ENCODE peak calls at places on chromosomes 3 and 15, in five cellular contexts. One of them, this sample, is unnamed.

GRCh38 chr3:101009386-101009785 is 16.2 kb upstream of the ABI3BP start:
- DNase-seq in mesenchymal stem cell: no peak
- DNase-seq in H1: no peak
- DNase-seq in trophoblast cell: no peak
- DNase-seq in neuronal stem cell: no peak
- DNase-seq in this sample: no peak

GRCh38 chr3:110804856-110805255 is 266.8 kb upstream of the NECTIN3 start:
- DNase-seq in mesenchymal stem cell: no peak
- DNase-seq in neuronal stem cell: no peak
- DNase-seq in H1: no peak
- DNase-seq in trophoblast cell: no peak
- DNase-seq in this sample: no peak

GRCh38 chr15:63818191-63818590 is 15.6 kb downstream of the HERC1 start:
- DNase-seq in neuronal stem cell: no peak
- DNase-seq in trophoblast cell: peak; percentile 18
- DNase-seq in H1: no peak
- DNase-seq in mesenchymal stem cell: peak; percentile 48
- DNase-seq in this sample: no peak

GRCh38 chr3:60363817-60364216 is 887.4 kb downstream of the FHIT start:
- DNase-seq in neuronal stem cell: no peak
- DNase-seq in H1: no peak
- DNase-seq in mesenchymal stem cell: peak; percentile 21
- DNase-seq in trophoblast cell: no peak
- DNase-seq in this sample: no peak

GRCh38 chr15:69679623-69680228 is 227.1 kb downstream of the RPLP1 start:
- DNase-seq in mesenchymal stem cell: no peak
- DNase-seq in neuronal stem cell: no peak
- DNase-seq in H1: no peak
- DNase-seq in trophoblast cell: no peak
- DNase-seq in this sample: no peak

GRCh38 chr15:87478688-87479072 is 777.9 kb downstream of the NTRK3 start:
- DNase-seq in mesenchymal stem cell: no peak
- DNase-seq in trophoblast cell: no peak
- DNase-seq in H1: no peak
- DNase-seq in neuronal stem cell: no peak
- DNase-seq in this sample: no peak

GRCh38 chr3:43001094-43001553 is 22.0 kb downstream of the GASK1A start:
- DNase-seq in neuronal stem cell: no peak
- DNase-seq in H1: no peak
- DNase-seq in mesenchymal stem cell: peak; percentile 39
- DNase-seq in trophoblast cell: peak; percentile 36
- DNase-seq in this sample: no peak

GRCh38 chr3:140391041-140391440 is 286.8 kb upstream of the TRIM42 start:
- DNase-seq in neuronal stem cell: no peak
- DNase-seq in trophoblast cell: no peak
- DNase-seq in H1: no peak
- DNase-seq in mesenchymal stem cell: no peak
- DNase-seq in this sample: no peak

GRCh38 chr15:68719676-68720075 is 101.0 kb downstream of the ANP32A start:
- DNase-seq in trophoblast cell: no peak
- DNase-seq in mesenchymal stem cell: no peak
- DNase-seq in H1: no peak
- DNase-seq in neuronal stem cell: no peak
- DNase-seq in this sample: no peak

GRCh38 chr3:179716811-179717210 is 64.0 kb downstream of the USP13 start:
- DNase-seq in neuronal stem cell: no peak
- DNase-seq in trophoblast cell: no peak
- DNase-seq in H1: no peak
- DNase-seq in mesenchymal stem cell: peak; percentile 59
- DNase-seq in this sample: no peak

GRCh38 chr3:32045091-32045964 is 61.1 kb upstream of the GPD1L start:
- DNase-seq in neuronal stem cell: no peak
- DNase-seq in mesenchymal stem cell: peak; percentile 70
- DNase-seq in H1: no peak
- DNase-seq in trophoblast cell: no peak
- DNase-seq in this sample: peak; percentile 38

GRCh38 chr3:113111308-113111707 is 100.0 kb upstream of the BOC start:
- DNase-seq in H1: no peak
- DNase-seq in neuronal stem cell: no peak
- DNase-seq in mesenchymal stem cell: peak; percentile 68
- DNase-seq in trophoblast cell: no peak
- DNase-seq in this sample: no peak

GRCh38 chr3:108055931-108056330 is 34.9 kb downstream of the CD47 start:
- DNase-seq in trophoblast cell: no peak
- DNase-seq in mesenchymal stem cell: no peak
- DNase-seq in neuronal stem cell: no peak
- DNase-seq in H1: no peak
- DNase-seq in this sample: no peak

GRCh38 chr3:64031540-64032533 is 8.5 kb upstream of the PSMD6 start:
- DNase-seq in trophoblast cell: no peak
- DNase-seq in H1: no peak
- DNase-seq in mesenchymal stem cell: no peak
- DNase-seq in neuronal stem cell: no peak
- DNase-seq in this sample: no peak

GRCh38 chr3:3200632-3201212 is 21.2 kb upstream of the CRBN start:
- DNase-seq in mesenchymal stem cell: peak; percentile 63
- DNase-seq in neuronal stem cell: peak; percentile 58
- DNase-seq in H1: no peak
- DNase-seq in trophoblast cell: peak; percentile 90
- DNase-seq in this sample: peak; percentile 50

GRCh38 chr15:63501256-63502089 is 2.9 kb upstream of the USP3 start:
- DNase-seq in trophoblast cell: peak; percentile 96
- DNase-seq in mesenchymal stem cell: peak; percentile 94
- DNase-seq in H1: no peak
- DNase-seq in neuronal stem cell: no peak
- DNase-seq in this sample: peak; percentile 53

GRCh38 chr3:98962189-98962930 is 60.9 kb upstream of the DCBLD2 start:
- DNase-seq in neuronal stem cell: no peak
- DNase-seq in trophoblast cell: no peak
- DNase-seq in mesenchymal stem cell: peak; percentile 84
- DNase-seq in H1: no peak
- DNase-seq in this sample: no peak

GRCh38 chr15:31400222-31400927 is 73.7 kb downstream of the KLF13 start:
- DNase-seq in trophoblast cell: no peak
- DNase-seq in neuronal stem cell: no peak
- DNase-seq in H1: no peak
- DNase-seq in mesenchymal stem cell: no peak
- DNase-seq in this sample: no peak

GRCh38 chr15:29122506-29122905 is 147.1 kb downstream of the NSMCE3 start:
- DNase-seq in trophoblast cell: no peak
- DNase-seq in H1: no peak
- DNase-seq in neuronal stem cell: no peak
- DNase-seq in mesenchymal stem cell: no peak
- DNase-seq in this sample: no peak

GRCh38 chr15:70480196-70480856 is 283.0 kb downstream of the UACA start:
- DNase-seq in neuronal stem cell: no peak
- DNase-seq in trophoblast cell: no peak
- DNase-seq in H1: no peak
- DNase-seq in mesenchymal stem cell: no peak
- DNase-seq in this sample: no peak

GRCh38 chr3:189914799-189915198 is 205.9 kb downstream of the P3H2 start:
- DNase-seq in mesenchymal stem cell: peak; percentile 87
- DNase-seq in H1: no peak
- DNase-seq in neuronal stem cell: no peak
- DNase-seq in trophoblast cell: peak; percentile 78
- DNase-seq in this sample: no peak

GRCh38 chr3:170330366-170330765 is 27.1 kb upstream of the SKIL start:
- DNase-seq in H1: peak; percentile 23
- DNase-seq in trophoblast cell: peak; percentile 73
- DNase-seq in mesenchymal stem cell: no peak
- DNase-seq in neuronal stem cell: no peak
- DNase-seq in this sample: peak; percentile 31

GRCh38 chr15:28043625-28044520 is 55.2 kb downstream of the OCA2 start:
- DNase-seq in neuronal stem cell: no peak
- DNase-seq in H1: no peak
- DNase-seq in trophoblast cell: no peak
- DNase-seq in mesenchymal stem cell: no peak
- DNase-seq in this sample: no peak

GRCh38 chr3:147333098-147333497 is 73.2 kb downstream of the ZIC4 start:
- DNase-seq in mesenchymal stem cell: no peak
- DNase-seq in H1: no peak
- DNase-seq in neuronal stem cell: no peak
- DNase-seq in trophoblast cell: no peak
- DNase-seq in this sample: no peak

GRCh38 chr3:128380295-128380694 is 86.4 kb downstream of the DNAJB8 start:
- DNase-seq in H1: no peak
- DNase-seq in neuronal stem cell: no peak
- DNase-seq in trophoblast cell: no peak
- DNase-seq in mesenchymal stem cell: no peak
- DNase-seq in this sample: no peak

GRCh38 chr15:31261266-31262142 is 65.1 kb upstream of the KLF13 start:
- DNase-seq in mesenchymal stem cell: no peak
- DNase-seq in H1: no peak
- DNase-seq in neuronal stem cell: no peak
- DNase-seq in trophoblast cell: no peak
- DNase-seq in this sample: peak; percentile 16

GRCh38 chr3:124905093-124905492 is 17.9 kb upstream of the ITGB5 start:
- DNase-seq in H1: no peak
- DNase-seq in mesenchymal stem cell: no peak
- DNase-seq in neuronal stem cell: no peak
- DNase-seq in trophoblast cell: no peak
- DNase-seq in this sample: no peak
- H2BK12ac ChIP-seq in H1: no peak overlapping the region
- H2BK12ac ChIP-seq in mesenchymal stem cell: no peak overlapping the region
- H2BK12ac ChIP-seq in neuronal stem cell: no peak overlapping the region
- H2BK12ac ChIP-seq in trophoblast cell: no peak overlapping the region
- H2BK12ac ChIP-seq in this sample: no peak overlapping the region

GRCh38 chr15:36415643-36416042 is 163.8 kb upstream of the CDIN1 start:
- DNase-seq in mesenchymal stem cell: peak; percentile 91
- DNase-seq in neuronal stem cell: no peak
- DNase-seq in trophoblast cell: no peak
- DNase-seq in H1: no peak
- DNase-seq in this sample: no peak
- H2BK12ac ChIP-seq in mesenchymal stem cell: no peak overlapping the region
- H2BK12ac ChIP-seq in neuronal stem cell: no peak overlapping the region
- H2BK12ac ChIP-seq in trophoblast cell: no peak overlapping the region
- H2BK12ac ChIP-seq in H1: no peak overlapping the region
- H2BK12ac ChIP-seq in this sample: no peak overlapping the region

GRCh38 chr15:89542369-89542768 is 32.9 kb upstream of the TICRR start:
- DNase-seq in mesenchymal stem cell: no peak
- DNase-seq in trophoblast cell: no peak
- DNase-seq in H1: no peak
- DNase-seq in neuronal stem cell: no peak
- DNase-seq in this sample: no peak
- H2BK12ac ChIP-seq in mesenchymal stem cell: no peak overlapping the region
- H2BK12ac ChIP-seq in trophoblast cell: no peak overlapping the region
- H2BK12ac ChIP-seq in H1: no peak overlapping the region
- H2BK12ac ChIP-seq in neuronal stem cell: no peak overlapping the region
- H2BK12ac ChIP-seq in this sample: no peak overlapping the region

GRCh38 chr15:37098468-37099320 is 1.7 kb downstream of the MEIS2 start:
- DNase-seq in neuronal stem cell: peak; percentile 31
- DNase-seq in H1: no peak
- DNase-seq in trophoblast cell: peak; percentile 67
- DNase-seq in mesenchymal stem cell: peak; percentile 46
- DNase-seq in this sample: peak; percentile 39
- H2BK12ac ChIP-seq in neuronal stem cell: peak overlapping the region; percentile 89
- H2BK12ac ChIP-seq in H1: peak overlapping the region; percentile 96
- H2BK12ac ChIP-seq in trophoblast cell: peak overlapping the region; percentile 93
- H2BK12ac ChIP-seq in mesenchymal stem cell: peak overlapping the region; percentile 28
- H2BK12ac ChIP-seq in this sample: no peak overlapping the region

GRCh38 chr15:67548532-67548852 is 6.0 kb downstream of the MAP2K5 start:
- DNase-seq in neuronal stem cell: no peak
- DNase-seq in trophoblast cell: no peak
- DNase-seq in mesenchymal stem cell: no peak
- DNase-seq in H1: no peak
- DNase-seq in this sample: no peak
- H2BK12ac ChIP-seq in neuronal stem cell: no peak overlapping the region
- H2BK12ac ChIP-seq in trophoblast cell: no peak overlapping the region
- H2BK12ac ChIP-seq in mesenchymal stem cell: no peak overlapping the region
- H2BK12ac ChIP-seq in H1: no peak overlapping the region
- H2BK12ac ChIP-seq in this sample: no peak overlapping the region

GRCh38 chr3:143975549-143976152 is 4.0 kb downstream of the DIPK2A start:
- DNase-seq in H1: no peak
- DNase-seq in neuronal stem cell: peak; percentile 12
- DNase-seq in trophoblast cell: peak; percentile 20
- DNase-seq in mesenchymal stem cell: peak; percentile 69
- DNase-seq in this sample: no peak
- H2BK12ac ChIP-seq in H1: no peak overlapping the region
- H2BK12ac ChIP-seq in neuronal stem cell: no peak overlapping the region
- H2BK12ac ChIP-seq in trophoblast cell: no peak overlapping the region
- H2BK12ac ChIP-seq in mesenchymal stem cell: no peak overlapping the region
- H2BK12ac ChIP-seq in this sample: no peak overlapping the region

DNA sequence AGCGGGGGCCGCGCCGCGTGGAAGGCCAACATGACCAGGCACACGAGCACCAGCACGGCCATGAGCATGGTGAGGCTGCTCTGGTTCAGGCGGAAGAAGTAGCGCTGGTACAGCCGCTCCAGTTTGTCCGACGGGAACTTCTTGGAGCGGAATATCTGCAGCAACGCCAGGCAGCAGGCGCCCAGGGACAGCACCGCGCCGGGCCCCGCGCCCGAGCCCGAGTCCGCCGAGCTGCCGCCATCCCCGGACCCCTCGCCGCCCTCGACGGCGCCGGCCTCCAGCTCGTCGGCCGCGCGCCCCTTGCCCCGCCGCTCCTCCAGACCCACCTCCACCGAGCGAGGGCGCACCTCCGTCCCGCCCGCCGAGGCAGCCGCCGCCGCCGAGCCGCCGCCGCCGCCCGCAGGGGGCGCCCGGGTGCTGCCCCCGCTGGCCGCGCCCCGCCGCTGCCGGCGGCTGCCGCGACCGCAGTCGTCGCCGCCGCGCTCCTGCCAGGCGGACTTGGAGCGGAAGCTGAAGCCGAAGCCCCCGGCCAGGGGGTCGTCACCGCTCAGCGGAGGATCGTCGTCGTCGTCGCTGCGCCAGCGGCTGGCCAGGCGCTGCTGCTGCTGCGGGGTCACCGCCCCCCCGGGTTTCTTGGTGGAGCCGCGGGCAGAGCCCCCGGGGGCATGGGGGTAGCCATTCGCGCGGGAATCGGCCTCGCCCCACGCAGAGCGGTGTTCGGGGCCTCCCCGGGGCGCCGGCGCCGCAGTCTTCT is 964 bp downstream of the ADCY5 start:
- DNase-seq in mesenchymal stem cell: no peak
- DNase-seq in neuronal stem cell: peak; percentile 12
- DNase-seq in trophoblast cell: peak; percentile 40
- DNase-seq in H1: peak; percentile 87
- DNase-seq in this sample: peak; percentile 70
- H2BK12ac ChIP-seq in mesenchymal stem cell: no peak overlapping the region
- H2BK12ac ChIP-seq in neuronal stem cell: peak overlapping the region; percentile 95
- H2BK12ac ChIP-seq in trophoblast cell: peak overlapping the region; percentile 38
- H2BK12ac ChIP-seq in H1: peak overlapping the region; percentile 84
- H2BK12ac ChIP-seq in this sample: no peak overlapping the region

GRCh38 chr3:13296662-13297061 is 123.5 kb downstream of the NUP210 start:
- DNase-seq in neuronal stem cell: no peak
- DNase-seq in trophoblast cell: no peak
- DNase-seq in H1: no peak
- DNase-seq in mesenchymal stem cell: no peak
- DNase-seq in this sample: no peak
- H2BK12ac ChIP-seq in neuronal stem cell: no peak overlapping the region
- H2BK12ac ChIP-seq in trophoblast cell: no peak overlapping the region
- H2BK12ac ChIP-seq in H1: no peak overlapping the region
- H2BK12ac ChIP-seq in mesenchymal stem cell: no peak overlapping the region
- H2BK12ac ChIP-seq in this sample: peak overlapping the region; percentile 51

This sample was measured in H9.